ENCODE peak calls at places on chromosomes 3 and 15, in five cellular contexts. One of them, this sample, is unnamed. For H3K27me3 and H3K4me1, the result is how much of the 10 kb centered on the place peaks cover.

GRCh38 chr15:50925281-50925680 is 16.8 kb downstream of the AP4E1 start:
- DNase-seq in lung: no peak
- DNase-seq in CD4-positive, CD25-positive, alpha-beta regulatory T cell: no peak
- DNase-seq in lower lobe of right lung: no peak
- DNase-seq in CD8-positive, alpha-beta T cell: no peak
- DNase-seq in this sample: no peak

GRCh38 chr15:81865850-81866537 is 179.8 kb downstream of the MEX3B start:
- DNase-seq in lung: peak
- DNase-seq in CD4-positive, CD25-positive, alpha-beta regulatory T cell: no peak
- DNase-seq in CD8-positive, alpha-beta T cell: no peak
- DNase-seq in lower lobe of right lung: no peak
- DNase-seq in this sample: no peak

GRCh38 chr3:106740116-106740515 is 637.1 kb upstream of the CCDC54 start:
- DNase-seq in lower lobe of right lung: no peak
- DNase-seq in CD8-positive, alpha-beta T cell: no peak
- DNase-seq in lung: no peak
- DNase-seq in CD4-positive, CD25-positive, alpha-beta regulatory T cell: no peak
- DNase-seq in this sample: no peak

GRCh38 chr3:81769271-81769670 is 7.8 kb upstream of the GBE1 start:
- DNase-seq in CD8-positive, alpha-beta T cell: no peak
- DNase-seq in lower lobe of right lung: no peak
- DNase-seq in lung: no peak
- DNase-seq in CD4-positive, CD25-positive, alpha-beta regulatory T cell: no peak
- DNase-seq in this sample: no peak

GRCh38 chr3:66053009-66053782 is 14.5 kb upstream of the MAGI1 start:
- DNase-seq in CD8-positive, alpha-beta T cell: no peak
- DNase-seq in lung: peak
- DNase-seq in lower lobe of right lung: peak
- DNase-seq in CD4-positive, CD25-positive, alpha-beta regulatory T cell: no peak
- DNase-seq in this sample: peak

GRCh38 chr3:156291269-156292123 is 171.1 kb downstream of the KCNAB1 start:
- DNase-seq in CD4-positive, CD25-positive, alpha-beta regulatory T cell: peak
- DNase-seq in CD8-positive, alpha-beta T cell: peak
- DNase-seq in lung: no peak
- DNase-seq in lower lobe of right lung: no peak
- DNase-seq in this sample: peak

GRCh38 chr15:48596415-48596814 is 49.1 kb downstream of the FBN1 start:
- DNase-seq in lower lobe of right lung: no peak
- DNase-seq in CD8-positive, alpha-beta T cell: no peak
- DNase-seq in lung: no peak
- DNase-seq in CD4-positive, CD25-positive, alpha-beta regulatory T cell: no peak
- DNase-seq in this sample: no peak

GRCh38 chr3:111621535-111621934 is 26.4 kb upstream of the ZBED2 start:
- DNase-seq in lower lobe of right lung: no peak
- DNase-seq in CD4-positive, CD25-positive, alpha-beta regulatory T cell: peak
- DNase-seq in lung: no peak
- DNase-seq in CD8-positive, alpha-beta T cell: no peak
- DNase-seq in this sample: no peak

GRCh38 chr15:90154861-90155626 is 46.1 kb upstream of the SEMA4B start:
- DNase-seq in lower lobe of right lung: no peak
- DNase-seq in lung: peak
- DNase-seq in CD8-positive, alpha-beta T cell: no peak
- DNase-seq in CD4-positive, CD25-positive, alpha-beta regulatory T cell: no peak
- DNase-seq in this sample: no peak

GRCh38 chr3:114221165-114221880 is 16.1 kb downstream of the ZNF80 start:
- DNase-seq in lower lobe of right lung: no peak
- DNase-seq in CD4-positive, CD25-positive, alpha-beta regulatory T cell: peak
- DNase-seq in lung: no peak
- DNase-seq in CD8-positive, alpha-beta T cell: peak
- DNase-seq in this sample: no peak

GRCh38 chr3:9398715-9399708 is 1.6 kb downstream of the SETD5 start:
- DNase-seq in CD4-positive, CD25-positive, alpha-beta regulatory T cell: peak
- DNase-seq in CD8-positive, alpha-beta T cell: no peak
- DNase-seq in lower lobe of right lung: no peak
- DNase-seq in lung: no peak
- DNase-seq in this sample: no peak

GRCh38 chr3:170425491-170426239 is 7.0 kb downstream of the CLDN11 start:
- DNase-seq in CD8-positive, alpha-beta T cell: no peak
- DNase-seq in lower lobe of right lung: no peak
- DNase-seq in lung: no peak
- DNase-seq in CD4-positive, CD25-positive, alpha-beta regulatory T cell: no peak
- DNase-seq in this sample: no peak

GRCh38 chr15:71060983-71061382 is 54.3 kb upstream of the THSD4 start:
- DNase-seq in lung: no peak
- DNase-seq in CD4-positive, CD25-positive, alpha-beta regulatory T cell: no peak
- DNase-seq in CD8-positive, alpha-beta T cell: no peak
- DNase-seq in lower lobe of right lung: no peak
- DNase-seq in this sample: no peak

GRCh38 chr3:188649521-188649920 is 495.6 kb downstream of the LPP start:
- DNase-seq in lower lobe of right lung: no peak
- DNase-seq in lung: no peak
- DNase-seq in CD4-positive, CD25-positive, alpha-beta regulatory T cell: no peak
- DNase-seq in CD8-positive, alpha-beta T cell: no peak
- DNase-seq in this sample: no peak

GRCh38 chr3:126390201-126390600 is 4.5 kb upstream of the CFAP100 start:
- DNase-seq in CD4-positive, CD25-positive, alpha-beta regulatory T cell: no peak
- DNase-seq in lower lobe of right lung: no peak
- DNase-seq in CD8-positive, alpha-beta T cell: no peak
- DNase-seq in lung: no peak
- DNase-seq in this sample: no peak
- H3K27me3 ChIP-seq in CD4-positive, CD25-positive, alpha-beta regulatory T cell: under half
- H3K27me3 ChIP-seq in lower lobe of right lung: under half
- H3K27me3 ChIP-seq in CD8-positive, alpha-beta T cell: under half
- H3K27me3 ChIP-seq in lung: under half
- H3K27me3 ChIP-seq in this sample: under half

DNA sequence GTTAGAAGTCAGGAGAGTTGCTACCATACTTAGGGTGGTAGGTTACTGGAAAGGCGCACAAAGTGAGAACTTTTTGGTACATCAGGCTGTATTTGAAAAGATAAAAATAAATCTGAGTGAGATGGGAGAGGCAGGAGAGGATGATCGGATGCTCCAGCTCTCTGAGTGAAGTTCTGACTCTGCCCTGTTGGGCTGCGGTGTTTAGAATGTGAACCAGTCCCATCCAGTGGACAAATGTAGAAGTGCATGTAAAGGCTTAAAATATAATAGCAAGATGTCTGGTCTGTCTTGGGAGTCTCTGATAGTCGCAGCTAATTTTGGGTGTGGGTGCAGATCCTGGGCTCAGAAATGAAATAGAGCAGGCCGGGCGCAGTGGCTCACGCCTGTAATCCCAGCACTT is 30.4 kb downstream of the ACKR2 start:
- DNase-seq in lung: no peak
- DNase-seq in CD8-positive, alpha-beta T cell: peak
- DNase-seq in lower lobe of right lung: no peak
- DNase-seq in CD4-positive, CD25-positive, alpha-beta regulatory T cell: peak
- DNase-seq in this sample: peak
- H3K4me3 ChIP-seq in lung: no peak
- H3K4me3 ChIP-seq in CD8-positive, alpha-beta T cell: no peak
- H3K4me3 ChIP-seq in lower lobe of right lung: no peak
- H3K4me3 ChIP-seq in CD4-positive, CD25-positive, alpha-beta regulatory T cell: no peak
- H3K4me3 ChIP-seq in this sample: no peak

DNA sequence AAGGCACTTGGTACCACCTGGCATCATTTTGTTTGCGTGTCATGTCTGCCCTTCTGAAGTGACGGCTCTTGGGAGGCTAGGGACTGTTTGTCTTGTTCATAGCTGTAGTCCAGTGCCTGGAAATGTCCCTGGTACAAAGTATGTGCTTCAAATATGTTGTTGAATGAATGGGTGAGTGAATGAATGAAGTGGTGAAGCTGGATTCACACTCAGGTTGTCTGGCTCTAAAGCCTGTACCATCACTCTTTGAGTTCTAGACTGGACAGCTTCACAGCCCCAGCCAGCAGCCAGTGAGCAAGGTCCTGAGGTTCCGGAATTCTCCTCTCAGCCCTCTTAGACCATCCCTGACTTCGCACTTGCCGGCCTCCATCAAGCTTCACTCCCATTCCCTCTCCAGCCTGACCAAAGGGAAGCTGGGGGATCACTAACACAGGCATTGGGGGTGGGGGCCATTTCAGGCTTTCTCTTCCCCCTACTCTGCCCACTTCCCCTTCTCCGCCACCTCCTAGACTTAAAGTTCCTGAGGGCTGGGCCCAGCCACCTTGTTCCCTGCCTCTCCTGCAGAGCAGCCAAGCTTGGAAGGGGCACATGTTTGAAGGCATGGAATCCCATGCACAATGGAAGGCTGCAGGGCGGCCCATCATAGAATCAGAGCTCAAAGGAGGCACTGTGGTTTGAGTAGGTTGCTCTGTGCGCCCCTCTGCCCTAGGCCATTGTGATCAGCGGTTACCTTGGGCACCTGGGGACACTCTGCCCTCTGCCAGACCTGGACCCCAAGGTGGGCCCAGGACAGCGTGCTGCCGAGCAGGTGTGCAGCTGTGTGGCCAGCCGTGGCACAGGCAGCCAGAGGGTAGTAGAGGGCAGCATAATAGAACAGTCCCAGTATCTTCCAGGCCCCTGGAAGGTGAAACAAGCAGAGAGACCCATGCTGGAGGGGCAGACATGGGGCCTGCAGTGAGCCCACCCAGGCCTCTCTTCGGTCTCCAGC is 7.7 kb downstream of the STRA6 start:
- DNase-seq in lower lobe of right lung: no peak
- DNase-seq in CD8-positive, alpha-beta T cell: no peak
- DNase-seq in lung: no peak
- DNase-seq in CD4-positive, CD25-positive, alpha-beta regulatory T cell: no peak
- DNase-seq in this sample: no peak
- H3K4me1 ChIP-seq in lower lobe of right lung: under half
- H3K4me1 ChIP-seq in CD8-positive, alpha-beta T cell: under half
- H3K4me1 ChIP-seq in lung: under half
- H3K4me1 ChIP-seq in CD4-positive, CD25-positive, alpha-beta regulatory T cell: under half
- H3K4me1 ChIP-seq in this sample: under half

DNA sequence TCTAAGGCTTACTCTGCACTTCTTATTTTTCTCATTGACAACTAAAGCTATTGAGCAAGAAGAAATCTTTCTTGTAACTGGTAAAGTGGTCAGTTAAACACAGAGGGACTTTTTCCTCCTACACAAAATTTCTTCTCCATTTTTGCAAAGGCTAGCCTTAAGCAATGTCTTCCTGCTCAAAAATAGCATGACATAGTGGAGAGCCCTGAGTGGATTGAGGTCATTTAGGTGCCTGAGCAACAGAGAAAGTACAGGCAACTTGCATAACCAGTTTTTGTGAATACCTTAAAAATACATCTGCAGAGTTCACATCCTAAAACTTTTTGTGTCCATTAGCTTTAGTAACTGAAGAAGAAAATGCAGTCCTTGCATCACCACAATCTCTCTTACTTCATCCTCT is 144.7 kb upstream of the TTC14 start:
- DNase-seq in lower lobe of right lung: no peak
- DNase-seq in CD4-positive, CD25-positive, alpha-beta regulatory T cell: no peak
- DNase-seq in CD8-positive, alpha-beta T cell: no peak
- DNase-seq in lung: no peak
- DNase-seq in this sample: no peak
- H3K27me3 ChIP-seq in lower lobe of right lung: under half
- H3K27me3 ChIP-seq in CD4-positive, CD25-positive, alpha-beta regulatory T cell: under half
- H3K27me3 ChIP-seq in CD8-positive, alpha-beta T cell: under half
- H3K27me3 ChIP-seq in lung: under half
- H3K27me3 ChIP-seq in this sample: under half

GRCh38 chr3:14898929-14899328 is 48.5 kb upstream of the NR2C2 start:
- DNase-seq in CD8-positive, alpha-beta T cell: no peak
- DNase-seq in CD4-positive, CD25-positive, alpha-beta regulatory T cell: no peak
- DNase-seq in lower lobe of right lung: no peak
- DNase-seq in lung: no peak
- DNase-seq in this sample: no peak
- H3K4me3 ChIP-seq in CD8-positive, alpha-beta T cell: no peak
- H3K4me3 ChIP-seq in CD4-positive, CD25-positive, alpha-beta regulatory T cell: no peak
- H3K4me3 ChIP-seq in lower lobe of right lung: no peak
- H3K4me3 ChIP-seq in lung: no peak
- H3K4me3 ChIP-seq in this sample: no peak

GRCh38 chr3:172515130-172515918 is 7.9 kb downstream of the TNFSF10 start:
- DNase-seq in CD4-positive, CD25-positive, alpha-beta regulatory T cell: no peak
- DNase-seq in CD8-positive, alpha-beta T cell: no peak
- DNase-seq in lung: no peak
- DNase-seq in lower lobe of right lung: no peak
- DNase-seq in this sample: no peak
- H3K4me1 ChIP-seq in CD4-positive, CD25-positive, alpha-beta regulatory T cell: half or more
- H3K4me1 ChIP-seq in CD8-positive, alpha-beta T cell: half or more
- H3K4me1 ChIP-seq in lung: under half
- H3K4me1 ChIP-seq in lower lobe of right lung: half or more
- H3K4me1 ChIP-seq in this sample: under half

GRCh38 chr3:43997788-43998373 is 243.8 kb upstream of the TOPAZ1 start:
- DNase-seq in CD4-positive, CD25-positive, alpha-beta regulatory T cell: peak
- DNase-seq in lung: no peak
- DNase-seq in CD8-positive, alpha-beta T cell: no peak
- DNase-seq in lower lobe of right lung: peak
- DNase-seq in this sample: no peak

GRCh38 chr3:43998374-43998840 is 243.3 kb upstream of the TOPAZ1 start:
- DNase-seq in lung: no peak
- DNase-seq in lower lobe of right lung: peak
- DNase-seq in CD8-positive, alpha-beta T cell: no peak
- DNase-seq in CD4-positive, CD25-positive, alpha-beta regulatory T cell: no peak
- DNase-seq in this sample: no peak

GRCh38 chr3:43995078-43995928 is 246.4 kb upstream of the TOPAZ1 start:
- DNase-seq in lung: no peak
- DNase-seq in CD4-positive, CD25-positive, alpha-beta regulatory T cell: peak
- DNase-seq in lower lobe of right lung: peak
- DNase-seq in CD8-positive, alpha-beta T cell: no peak
- DNase-seq in this sample: peak

GRCh38 chr3:43995929-43996378 is 245.7 kb upstream of the TOPAZ1 start:
- DNase-seq in CD8-positive, alpha-beta T cell: no peak
- DNase-seq in CD4-positive, CD25-positive, alpha-beta regulatory T cell: peak
- DNase-seq in lung: no peak
- DNase-seq in lower lobe of right lung: no peak
- DNase-seq in this sample: peak

DNA sequence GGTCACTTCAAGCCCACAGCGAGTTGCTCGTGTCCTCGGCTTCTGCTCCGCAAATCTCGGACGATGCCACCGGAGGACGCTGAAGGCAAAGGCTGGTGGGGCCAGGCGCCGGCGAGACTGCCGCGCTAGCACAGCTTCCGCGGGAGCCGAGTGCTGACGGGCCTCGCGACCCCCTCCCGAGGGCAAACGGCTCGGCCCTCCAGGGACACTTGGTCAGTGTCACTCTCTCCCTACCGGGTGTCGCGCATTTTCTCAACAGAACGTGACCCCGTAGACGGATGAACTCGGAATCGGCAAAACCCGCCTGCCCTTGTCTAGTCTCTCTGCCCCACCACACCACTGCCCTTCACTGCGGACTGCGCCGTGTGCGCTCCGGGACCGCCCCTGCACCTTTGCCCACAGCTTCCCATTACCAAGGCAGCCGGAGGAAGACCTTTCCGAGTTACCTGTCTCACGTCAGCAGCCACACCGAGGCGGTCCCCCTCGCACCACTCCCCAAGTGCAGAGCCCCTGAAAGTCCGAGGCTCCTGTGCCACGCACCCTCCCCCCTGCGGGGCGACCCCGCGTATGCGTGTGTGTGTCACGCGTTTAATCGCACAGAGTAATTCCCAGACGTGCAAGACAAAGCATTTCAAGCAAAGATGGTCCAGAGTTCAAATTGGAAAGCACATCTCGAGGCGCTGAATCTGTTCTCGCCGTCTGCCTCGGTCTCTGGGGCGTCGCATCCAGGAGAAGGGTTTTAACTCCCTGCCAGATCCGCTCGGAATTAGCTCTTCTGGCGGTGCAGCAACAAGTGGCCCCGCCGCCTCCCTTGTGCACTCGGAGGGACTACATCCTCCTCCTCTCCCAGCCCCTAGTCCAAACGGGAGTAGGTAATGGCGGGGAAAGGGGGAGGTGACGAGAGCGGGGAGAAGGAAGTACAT is 245.0 kb upstream of the TOPAZ1 start:
- DNase-seq in lung: no peak
- DNase-seq in CD4-positive, CD25-positive, alpha-beta regulatory T cell: peak
- DNase-seq in lower lobe of right lung: peak
- DNase-seq in CD8-positive, alpha-beta T cell: no peak
- DNase-seq in this sample: peak
- H3K27me3 ChIP-seq in lung: under half
- H3K27me3 ChIP-seq in CD4-positive, CD25-positive, alpha-beta regulatory T cell: under half
- H3K27me3 ChIP-seq in lower lobe of right lung: half or more
- H3K27me3 ChIP-seq in CD8-positive, alpha-beta T cell: half or more
- H3K27me3 ChIP-seq in this sample: under half

This sample was measured in thyroid gland.